ENCODE peak calls at places on chromosomes 1 and 21, in five cellular contexts. One of them, this sample, is unnamed. For H3K4me1, the result is how much of the 10 kb centered on the place peaks cover.

GRCh38 chr21:33578214-33578613 is 10.3 kb downstream of the DONSON start:
- DNase-seq in left ventricle myocardium inferior: no peak
- DNase-seq in upper lobe of left lung: no peak
- DNase-seq in lower lobe of right lung: no peak
- DNase-seq in prostate gland: no peak
- DNase-seq in this sample: no peak

GRCh38 chr1:31788138-31788824 is 24.1 kb upstream of the ADGRB2 start:
- DNase-seq in upper lobe of left lung: peak
- DNase-seq in prostate gland: peak
- DNase-seq in left ventricle myocardium inferior: peak
- DNase-seq in lower lobe of right lung: peak
- DNase-seq in this sample: peak

GRCh38 chr1:198465201-198466144 is 75.0 kb downstream of the ATP6V1G3 start:
- DNase-seq in prostate gland: no peak
- DNase-seq in upper lobe of left lung: no peak
- DNase-seq in left ventricle myocardium inferior: no peak
- DNase-seq in lower lobe of right lung: no peak
- DNase-seq in this sample: no peak

GRCh38 chr1:7553042-7553690 is 217.9 kb upstream of the VAMP3 start:
- DNase-seq in prostate gland: no peak
- DNase-seq in left ventricle myocardium inferior: no peak
- DNase-seq in lower lobe of right lung: no peak
- DNase-seq in upper lobe of left lung: no peak
- DNase-seq in this sample: no peak

GRCh38 chr1:9787702-9788101 is 36.1 kb downstream of the CLSTN1 start:
- DNase-seq in prostate gland: no peak
- DNase-seq in left ventricle myocardium inferior: no peak
- DNase-seq in upper lobe of left lung: no peak
- DNase-seq in lower lobe of right lung: no peak
- DNase-seq in this sample: no peak

GRCh38 chr1:190679444-190679843 is 201.8 kb upstream of the BRINP3 start:
- DNase-seq in upper lobe of left lung: no peak
- DNase-seq in lower lobe of right lung: no peak
- DNase-seq in left ventricle myocardium inferior: no peak
- DNase-seq in prostate gland: no peak
- DNase-seq in this sample: no peak

GRCh38 chr1:210233495-210234253 is 1.1 kb downstream of the SERTAD4 start:
- DNase-seq in left ventricle myocardium inferior: peak
- DNase-seq in lower lobe of right lung: peak
- DNase-seq in prostate gland: peak
- DNase-seq in upper lobe of left lung: peak
- DNase-seq in this sample: peak

GRCh38 chr1:29462096-29462495 is 225.8 kb downstream of the PTPRU start:
- DNase-seq in lower lobe of right lung: no peak
- DNase-seq in prostate gland: no peak
- DNase-seq in left ventricle myocardium inferior: no peak
- DNase-seq in upper lobe of left lung: no peak
- DNase-seq in this sample: no peak

GRCh38 chr1:167797005-167797404 is 75.2 kb downstream of the MPZL1 start:
- DNase-seq in upper lobe of left lung: no peak
- DNase-seq in prostate gland: peak
- DNase-seq in lower lobe of right lung: peak
- DNase-seq in left ventricle myocardium inferior: peak
- DNase-seq in this sample: peak

GRCh38 chr1:156246241-156246761 is 1.6 kb downstream of the PAQR6 start:
- DNase-seq in left ventricle myocardium inferior: no peak
- DNase-seq in lower lobe of right lung: no peak
- DNase-seq in prostate gland: no peak
- DNase-seq in upper lobe of left lung: no peak
- DNase-seq in this sample: no peak

GRCh38 chr1:9289090-9289534 is 3.6 kb upstream of the SPSB1 start:
- DNase-seq in left ventricle myocardium inferior: peak
- DNase-seq in upper lobe of left lung: no peak
- DNase-seq in lower lobe of right lung: peak
- DNase-seq in prostate gland: peak
- DNase-seq in this sample: peak

GRCh38 chr1:192969091-192969490 is 90.1 kb downstream of the UCHL5 start:
- DNase-seq in left ventricle myocardium inferior: no peak
- DNase-seq in prostate gland: no peak
- DNase-seq in lower lobe of right lung: no peak
- DNase-seq in upper lobe of left lung: no peak
- DNase-seq in this sample: no peak

GRCh38 chr1:89607888-89608626 is 24.9 kb upstream of the LRRC8C start:
- DNase-seq in prostate gland: no peak
- DNase-seq in lower lobe of right lung: no peak
- DNase-seq in upper lobe of left lung: no peak
- DNase-seq in left ventricle myocardium inferior: peak
- DNase-seq in this sample: no peak
- H3K4me3 ChIP-seq in prostate gland: no peak
- H3K4me3 ChIP-seq in lower lobe of right lung: no peak
- H3K4me3 ChIP-seq in upper lobe of left lung: no peak
- H3K4me3 ChIP-seq in left ventricle myocardium inferior: no peak
- H3K4me3 ChIP-seq in this sample: no peak

GRCh38 chr1:15712158-15712557 is 23.9 kb upstream of the SLC25A34 start:
- DNase-seq in upper lobe of left lung: no peak
- DNase-seq in left ventricle myocardium inferior: no peak
- DNase-seq in lower lobe of right lung: no peak
- DNase-seq in prostate gland: no peak
- DNase-seq in this sample: no peak

GRCh38 chr1:15708486-15709137 is 24.5 kb downstream of the PLEKHM2 start:
- DNase-seq in prostate gland: no peak
- DNase-seq in lower lobe of right lung: no peak
- DNase-seq in upper lobe of left lung: no peak
- DNase-seq in left ventricle myocardium inferior: no peak
- DNase-seq in this sample: no peak

GRCh38 chr1:15706751-15707150 is 22.6 kb downstream of the PLEKHM2 start:
- DNase-seq in lower lobe of right lung: peak
- DNase-seq in left ventricle myocardium inferior: no peak
- DNase-seq in upper lobe of left lung: no peak
- DNase-seq in prostate gland: no peak
- DNase-seq in this sample: no peak

GRCh38 chr1:15707239-15707940 is 23.3 kb downstream of the PLEKHM2 start:
- DNase-seq in left ventricle myocardium inferior: no peak
- DNase-seq in upper lobe of left lung: no peak
- DNase-seq in lower lobe of right lung: no peak
- DNase-seq in prostate gland: no peak
- DNase-seq in this sample: no peak

DNA sequence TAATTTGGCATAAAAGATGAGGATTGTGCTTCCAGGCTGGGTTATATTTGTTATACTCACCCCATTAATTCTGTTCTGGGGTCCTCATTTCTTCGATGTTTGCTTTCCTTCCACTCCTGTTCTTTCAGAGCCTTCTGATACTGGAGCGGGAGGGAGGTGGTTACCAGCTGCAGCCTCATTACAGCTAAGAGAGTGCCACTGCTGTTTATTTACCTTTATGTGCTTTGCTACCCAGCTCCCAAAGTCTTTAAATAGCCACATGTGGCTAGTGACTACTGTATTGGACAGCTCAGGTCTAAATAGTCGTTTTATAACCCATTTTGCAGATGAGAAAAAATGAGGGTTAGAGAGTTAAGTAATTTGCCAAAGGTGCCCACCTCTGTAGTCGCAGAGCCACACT is 25.1 kb downstream of the PLEKHM2 start:
- DNase-seq in prostate gland: no peak
- DNase-seq in left ventricle myocardium inferior: no peak
- DNase-seq in lower lobe of right lung: no peak
- DNase-seq in upper lobe of left lung: no peak
- DNase-seq in this sample: no peak
- H3K4me1 ChIP-seq in prostate gland: under half
- H3K4me1 ChIP-seq in left ventricle myocardium inferior: half or more
- H3K4me1 ChIP-seq in lower lobe of right lung: under half
- H3K4me1 ChIP-seq in upper lobe of left lung: under half
- H3K4me1 ChIP-seq in this sample: under half

GRCh38 chr1:51976831-51977602 is 13.5 kb downstream of the RAB3B start:
- DNase-seq in prostate gland: no peak
- DNase-seq in upper lobe of left lung: no peak
- DNase-seq in left ventricle myocardium inferior: no peak
- DNase-seq in lower lobe of right lung: no peak
- DNase-seq in this sample: no peak

GRCh38 chr1:51968632-51969031 is 21.9 kb downstream of the RAB3B start:
- DNase-seq in left ventricle myocardium inferior: no peak
- DNase-seq in prostate gland: no peak
- DNase-seq in lower lobe of right lung: no peak
- DNase-seq in upper lobe of left lung: no peak
- DNase-seq in this sample: peak

GRCh38 chr1:51969038-51969705 is 21.3 kb downstream of the RAB3B start:
- DNase-seq in left ventricle myocardium inferior: no peak
- DNase-seq in prostate gland: no peak
- DNase-seq in upper lobe of left lung: no peak
- DNase-seq in lower lobe of right lung: no peak
- DNase-seq in this sample: peak

GRCh38 chr1:51978099-51978498 is 12.4 kb downstream of the RAB3B start:
- DNase-seq in upper lobe of left lung: no peak
- DNase-seq in lower lobe of right lung: no peak
- DNase-seq in prostate gland: no peak
- DNase-seq in left ventricle myocardium inferior: no peak
- DNase-seq in this sample: no peak

DNA sequence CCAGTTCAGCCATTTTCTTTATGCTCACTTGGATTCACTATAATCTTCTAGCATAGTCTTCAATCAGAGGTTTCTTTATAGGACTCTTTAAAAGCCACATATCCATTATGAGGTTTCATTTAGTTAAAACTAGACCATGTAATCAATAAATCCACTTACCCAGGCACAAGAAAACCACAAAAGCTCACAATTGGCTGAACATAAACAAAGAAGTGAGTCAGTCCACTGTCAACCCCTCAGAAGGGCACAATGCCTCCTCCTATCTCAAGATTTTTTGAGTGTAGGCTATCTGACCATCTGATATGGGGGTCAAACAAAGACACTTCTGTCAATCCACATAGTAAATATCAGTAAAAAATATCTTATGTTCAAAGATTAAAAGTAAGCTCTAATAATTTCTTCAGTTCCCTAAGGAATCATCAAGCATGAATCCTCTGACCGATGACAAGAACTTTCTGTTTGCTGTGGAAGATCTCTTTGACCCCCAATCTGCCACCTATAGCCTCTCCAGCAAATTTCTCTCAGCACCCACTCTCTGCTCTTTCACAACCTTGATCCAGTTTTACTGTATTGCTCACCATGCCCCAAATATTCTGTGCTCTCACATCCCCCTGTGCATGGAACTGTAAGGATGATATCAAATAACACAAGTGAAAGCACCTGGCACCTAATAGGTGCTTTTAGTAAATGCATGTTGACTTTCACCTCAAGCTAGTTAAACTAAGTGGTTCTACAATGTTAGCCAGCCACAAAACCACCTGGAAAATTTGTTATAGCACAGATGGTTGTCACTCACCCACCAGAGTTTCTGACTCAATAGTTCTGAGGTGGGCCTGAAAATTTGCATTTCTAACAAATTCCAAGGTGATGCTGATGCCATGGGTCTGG is 16.7 kb downstream of the RAB3B start:
- DNase-seq in upper lobe of left lung: no peak
- DNase-seq in prostate gland: no peak
- DNase-seq in lower lobe of right lung: no peak
- DNase-seq in left ventricle myocardium inferior: no peak
- DNase-seq in this sample: no peak
- H3K4me3 ChIP-seq in upper lobe of left lung: no peak
- H3K4me3 ChIP-seq in prostate gland: no peak
- H3K4me3 ChIP-seq in lower lobe of right lung: no peak
- H3K4me3 ChIP-seq in left ventricle myocardium inferior: no peak
- H3K4me3 ChIP-seq in this sample: no peak

DNA sequence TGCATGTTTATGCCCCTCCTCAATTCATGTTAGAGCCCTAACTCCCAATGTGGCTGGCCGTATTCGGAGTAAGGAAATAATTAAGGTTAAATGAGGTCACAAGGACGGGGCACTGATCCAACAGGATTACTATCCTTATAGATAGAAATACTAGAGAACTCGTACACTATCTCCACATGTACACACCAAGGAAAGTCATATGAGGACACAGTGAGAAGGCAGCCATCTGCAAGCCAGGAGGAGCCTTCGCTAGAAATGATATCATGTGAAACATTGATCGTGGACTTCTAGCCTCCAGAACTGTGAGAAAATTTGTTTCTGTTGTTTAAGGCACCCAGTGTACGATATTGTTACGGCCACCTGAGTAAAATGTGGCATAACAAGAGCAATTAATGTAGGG is 79.7 kb downstream of the FAF1 start:
- DNase-seq in upper lobe of left lung: no peak
- DNase-seq in prostate gland: no peak
- DNase-seq in lower lobe of right lung: no peak
- DNase-seq in left ventricle myocardium inferior: no peak
- DNase-seq in this sample: peak
- H3K4me1 ChIP-seq in upper lobe of left lung: under half
- H3K4me1 ChIP-seq in prostate gland: under half
- H3K4me1 ChIP-seq in lower lobe of right lung: under half
- H3K4me1 ChIP-seq in left ventricle myocardium inferior: under half
- H3K4me1 ChIP-seq in this sample: under half

GRCh38 chr1:240091201-240091600 is 482 bp upstream of the FMN2 start:
- DNase-seq in upper lobe of left lung: no peak
- DNase-seq in lower lobe of right lung: no peak
- DNase-seq in left ventricle myocardium inferior: no peak
- DNase-seq in prostate gland: no peak
- DNase-seq in this sample: no peak
- H3K4me3 ChIP-seq in upper lobe of left lung: no peak
- H3K4me3 ChIP-seq in lower lobe of right lung: peak
- H3K4me3 ChIP-seq in left ventricle myocardium inferior: peak
- H3K4me3 ChIP-seq in prostate gland: no peak
- H3K4me3 ChIP-seq in this sample: no peak

GRCh38 chr1:39711359-39712340 is 20.4 kb upstream of the HPCAL4 start:
- DNase-seq in left ventricle myocardium inferior: no peak
- DNase-seq in upper lobe of left lung: no peak
- DNase-seq in lower lobe of right lung: no peak
- DNase-seq in prostate gland: no peak
- DNase-seq in this sample: no peak
- H3K4me1 ChIP-seq in left ventricle myocardium inferior: under half
- H3K4me1 ChIP-seq in upper lobe of left lung: under half
- H3K4me1 ChIP-seq in lower lobe of right lung: under half
- H3K4me1 ChIP-seq in prostate gland: under half
- H3K4me1 ChIP-seq in this sample: under half

DNA sequence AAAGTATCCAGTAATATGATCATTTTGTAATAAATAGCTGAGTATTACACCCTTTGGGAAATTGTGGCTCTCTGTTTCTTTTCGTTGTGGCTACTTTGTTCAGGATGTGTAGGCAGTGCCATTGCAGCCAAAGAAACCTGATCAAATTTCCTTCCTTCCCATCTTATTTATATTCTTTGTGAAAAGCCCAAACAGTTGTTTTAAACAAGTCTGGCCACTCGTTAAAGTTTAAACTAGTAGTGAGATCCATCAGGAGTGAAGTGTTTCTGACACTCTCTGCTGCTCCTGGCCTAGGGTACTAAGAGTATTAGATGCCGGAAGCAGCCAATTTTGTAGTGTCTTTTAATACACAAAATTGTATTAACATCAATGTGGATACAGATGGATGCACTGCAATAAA is 317.8 kb downstream of the NFIA start:
- DNase-seq in lower lobe of right lung: no peak
- DNase-seq in left ventricle myocardium inferior: no peak
- DNase-seq in prostate gland: no peak
- DNase-seq in upper lobe of left lung: no peak
- DNase-seq in this sample: no peak
- H3K4me3 ChIP-seq in lower lobe of right lung: no peak
- H3K4me3 ChIP-seq in left ventricle myocardium inferior: no peak
- H3K4me3 ChIP-seq in prostate gland: no peak
- H3K4me3 ChIP-seq in upper lobe of left lung: no peak
- H3K4me3 ChIP-seq in this sample: no peak

GRCh38 chr1:178238722-178239510 is 145.0 kb downstream of the RASAL2 start:
- DNase-seq in lower lobe of right lung: no peak
- DNase-seq in prostate gland: no peak
- DNase-seq in upper lobe of left lung: no peak
- DNase-seq in left ventricle myocardium inferior: no peak
- DNase-seq in this sample: no peak
- H3K4me1 ChIP-seq in lower lobe of right lung: under half
- H3K4me1 ChIP-seq in prostate gland: under half
- H3K4me1 ChIP-seq in upper lobe of left lung: under half
- H3K4me1 ChIP-seq in left ventricle myocardium inferior: under half
- H3K4me1 ChIP-seq in this sample: under half

This sample was measured in body of pancreas.